ENCODE peak calls at places on chromosomes 16 and 17, in four cellular contexts. T is stomach, M is body of pancreas, A is transverse colon. Q is an unnamed sample.

GRCh38 chr17:7586673-7587419 is 3.0 kb downstream of the SOX15 start:
- DNase-seq in T (peak; percentile 54), M (peak; percentile 46), A (peak; percentile 64), Q (no peak)

GRCh38 chr17:44919411-44919810 is 4.1 kb upstream of the GFAP start:
- DNase-seq in A (no peak), M (no peak), T (no peak), Q (peak; percentile 13)

GRCh38 chr16:2992383-2993081 is 12.3 kb upstream of the PKMYT1 start:
- DNase-seq in A (no peak), T (no peak), M (no peak), Q (no peak)

GRCh38 chr16:51880776-51881175 is 666.2 kb downstream of the TOX3 start:
- DNase-seq in T (no peak), A (no peak), M (no peak), Q (no peak)

GRCh38 chr17:16282522-16282921 is 65.5 kb downstream of the PIGL start:
- DNase-seq in M (no peak), T (no peak), A (no peak), Q (no peak)

GRCh38 chr17:57035971-57036481 is 49.0 kb upstream of the AKAP1 start:
- DNase-seq in A (peak; percentile 80), T (peak; percentile 83), M (peak; percentile 85), Q (no peak)

GRCh38 chr17:61410555-61411089 is 11.0 kb downstream of the TBX2 start:
- DNase-seq in T (peak; percentile 70), M (peak; percentile 52), A (peak; percentile 76), Q (peak; percentile 81)

GRCh38 chr17:69978056-69978646 is 96.9 kb upstream of the KCNJ16 start:
- DNase-seq in A (no peak), M (no peak), T (no peak), Q (no peak)

GRCh38 chr17:15332338-15332737 is 9.1 kb downstream of the TEKT3 start:
- DNase-seq in A (no peak), M (no peak), T (no peak), Q (no peak)

GRCh38 chr17:15157051-15157450 is 108.1 kb downstream of the PMP22 start:
- DNase-seq in M (no peak), A (no peak), T (no peak), Q (no peak)

GRCh38 chr16:66512589-66513404 is 37.1 kb downstream of the TK2 start:
- DNase-seq in M (no peak), T (peak; percentile 21), A (no peak), Q (peak; percentile 67)

GRCh38 chr16:70158261-70158939 is 15.2 kb upstream of the CLEC18C start:
- DNase-seq in A (no peak), M (no peak), T (no peak), Q (no peak)

GRCh38 chr17:67469208-67469980 is 92.3 kb downstream of the PITPNC1 start:
- DNase-seq in A (no peak), M (no peak), T (no peak), Q (no peak)

GRCh38 chr17:72120878-72121163 is at the start of gene SOX9:
- DNase-seq in T (peak; percentile 92), A (peak; percentile 91), M (peak; percentile 96), Q (peak; percentile 85)

GRCh38 chr17:17216776-17217175 is 10.6 kb upstream of the PLD6 start:
- DNase-seq in M (no peak), A (no peak), T (no peak), Q (no peak)

GRCh38 chr16:9898555-9898954 is 283.7 kb downstream of the GRIN2A start:
- DNase-seq in A (no peak), T (no peak), M (no peak), Q (no peak)

GRCh38 chr16:78987676-78988075 is 612.9 kb downstream of the MAF start:
- DNase-seq in T (no peak), M (no peak), A (no peak), Q (no peak)

GRCh38 chr16:55212791-55213190 is 111.2 kb upstream of the IRX6 start:
- DNase-seq in T (no peak), M (no peak), A (no peak), Q (no peak)

GRCh38 chr17:59877965-59878364 is 14.8 kb downstream of the TUBD1 start:
- DNase-seq in A (no peak), M (no peak), T (no peak), Q (no peak)

GRCh38 chr16:71894229-71894920 is 956 bp upstream of the IST1 start:
- DNase-seq in T (peak; percentile 56), M (peak; percentile 54), A (peak; percentile 53), Q (peak; percentile 65)

GRCh38 chr16:8763899-8764298 is 33.5 kb downstream of the TMEM186 start:
- DNase-seq in M (no peak), T (no peak), A (no peak), Q (no peak)

GRCh38 chr17:9020824-9021157 is 519 bp upstream of the NTN1 start:
- DNase-seq in M (no peak), T (no peak), A (no peak), Q (peak; percentile 49)

GRCh38 chr16:57000271-57001025 is 11.1 kb downstream of the NLRC5 start:
- DNase-seq in A (peak; percentile 36), M (peak; percentile 43), T (peak; percentile 43), Q (no peak)

GRCh38 chr17:12985431-12986285 is 32.2 kb downstream of the ELAC2 start:
- DNase-seq in A (no peak), T (no peak), M (no peak), Q (no peak)

GRCh38 chr17:39194089-39194984 is 3.1 kb downstream of the CACNB1 start:
- DNase-seq in A (peak; percentile 31), T (no peak), M (no peak), Q (no peak)

GRCh38 chr16:12178251-12178990 is 201.9 kb downstream of the SNX29 start:
- DNase-seq in M (peak; percentile 27), T (no peak), A (peak; percentile 33), Q (no peak)

GRCh38 chr17:15436399-15437369 is 30.7 kb downstream of the CDRT4 start:
- DNase-seq in T (peak; percentile 44), M (peak; percentile 40), A (peak; percentile 63), Q (peak; percentile 83)

GRCh38 chr17:50589112-50589712 is 28.7 kb downstream of the CACNA1G start:
- DNase-seq in A (no peak), M (no peak), T (peak; percentile 48), Q (no peak)

GRCh38 chr16:12833939-12834338 is 30.3 kb upstream of the CPPED1 start:
- DNase-seq in A (no peak), T (no peak), M (no peak), Q (no peak)

GRCh38 chr17:81535480-81536298 is 7.5 kb downstream of the FSCN2 start:
- DNase-seq in T (no peak), M (no peak), A (no peak), Q (no peak)

GRCh38 chr17:81534157-81535006 is 6.2 kb downstream of the FSCN2 start:
- DNase-seq in A (no peak), T (no peak), M (no peak), Q (no peak)

GRCh38 chr17:81535007-81535328 is 6.8 kb downstream of the FSCN2 start:
- DNase-seq in A (no peak), M (no peak), T (no peak), Q (no peak)

GRCh38 chr17:81532490-81533287 is 4.5 kb downstream of the FSCN2 start:
- DNase-seq in T (no peak), M (no peak), A (no peak), Q (no peak)

DNA sequence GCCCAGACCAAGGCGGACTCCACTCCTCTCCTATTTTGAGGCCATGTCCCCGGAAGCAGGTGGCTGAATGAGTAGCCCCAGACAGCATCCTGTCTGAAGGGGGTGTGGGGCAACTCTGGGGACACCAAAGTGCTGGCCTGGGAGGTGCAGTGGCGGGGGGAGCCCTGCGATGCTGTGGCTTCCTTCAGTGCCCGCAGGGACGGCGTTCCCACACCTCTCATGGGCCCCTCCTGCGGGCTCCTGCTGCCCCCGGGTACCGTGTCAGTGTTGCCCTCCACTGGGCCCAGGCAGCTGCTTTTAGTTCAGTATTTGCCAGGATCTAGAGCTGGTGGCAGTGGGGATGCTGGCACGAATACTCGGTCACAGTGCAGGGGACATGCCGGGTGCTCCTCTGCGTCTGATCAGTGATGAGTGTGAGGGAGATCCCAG is 5.5 kb downstream of the FSCN2 start:
- DNase-seq in T (no peak), A (no peak), M (no peak), Q (no peak)
- TF ChIP-seq POLR2A in T (no peak), A (no peak), M (no peak), Q (no peak)

GRCh38 chr16:50280932-50281331 is 14.6 kb downstream of the ADCY7 start:
- DNase-seq in M (no peak), A (no peak), T (no peak), Q (no peak)

GRCh38 chr16:50276801-50277560 is 10.6 kb downstream of the ADCY7 start:
- DNase-seq in M (no peak), T (no peak), A (no peak), Q (no peak)

GRCh38 chr16:50281391-50282009 is 15.1 kb downstream of the ADCY7 start:
- DNase-seq in T (no peak), M (no peak), A (no peak), Q (peak; percentile 53)

GRCh38 chr16:50278251-50278650 is 11.9 kb downstream of the ADCY7 start:
- DNase-seq in M (no peak), A (no peak), T (no peak), Q (peak; percentile 7)

DNA sequence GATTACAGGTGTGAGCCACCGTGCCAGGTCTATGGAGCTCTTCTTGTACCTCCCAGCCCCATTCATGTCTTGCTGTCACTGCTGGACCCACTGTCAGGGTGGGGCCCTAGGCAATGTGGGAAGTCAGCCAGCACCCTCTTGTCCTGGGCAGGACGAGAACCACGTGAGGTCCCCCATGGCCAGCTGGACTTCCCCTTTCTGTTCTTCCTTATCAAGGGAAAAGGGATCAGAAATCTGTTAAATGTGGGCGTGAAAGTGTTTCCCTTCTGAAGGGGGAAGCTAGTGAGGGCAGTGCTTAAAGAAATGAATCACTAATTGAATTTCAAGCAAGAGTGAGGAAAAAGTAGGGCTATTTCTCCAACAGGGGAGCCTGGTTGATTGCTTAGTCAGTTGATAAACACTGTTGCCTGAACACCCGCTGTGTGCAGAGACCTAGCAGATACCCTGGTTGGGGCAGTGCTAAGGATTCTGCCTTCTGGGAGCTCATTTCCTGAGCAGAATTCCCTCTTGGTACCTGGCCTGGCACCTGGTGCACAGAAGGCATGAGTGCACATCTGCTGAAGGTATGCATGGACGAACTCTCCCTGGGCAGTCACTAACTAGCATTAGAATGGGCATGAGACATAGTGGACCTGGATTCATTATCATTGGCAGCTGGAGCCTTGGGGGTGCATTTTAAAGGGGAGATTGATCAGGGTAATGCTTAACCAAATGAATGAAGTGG is 13.0 kb downstream of the ADCY7 start:
- DNase-seq in T (peak; percentile 45), A (peak; percentile 68), M (no peak), Q (peak; percentile 82)
- H3K27ac ChIP-seq in T (peak overlapping the region; percentile 33), A (peak overlapping the region; percentile 4), M (no peak overlapping the region), Q (no peak overlapping the region)

GRCh38 chr17:10790491-10791401 is 13.2 kb downstream of the TMEM238L start:
- DNase-seq in A (peak; percentile 54), T (peak; percentile 87), M (peak; percentile 84), Q (no peak)
- TF ChIP-seq POLR2A in A (peak; percentile 50), T (no peak), M (peak; percentile 63), Q (no peak)

DNA sequence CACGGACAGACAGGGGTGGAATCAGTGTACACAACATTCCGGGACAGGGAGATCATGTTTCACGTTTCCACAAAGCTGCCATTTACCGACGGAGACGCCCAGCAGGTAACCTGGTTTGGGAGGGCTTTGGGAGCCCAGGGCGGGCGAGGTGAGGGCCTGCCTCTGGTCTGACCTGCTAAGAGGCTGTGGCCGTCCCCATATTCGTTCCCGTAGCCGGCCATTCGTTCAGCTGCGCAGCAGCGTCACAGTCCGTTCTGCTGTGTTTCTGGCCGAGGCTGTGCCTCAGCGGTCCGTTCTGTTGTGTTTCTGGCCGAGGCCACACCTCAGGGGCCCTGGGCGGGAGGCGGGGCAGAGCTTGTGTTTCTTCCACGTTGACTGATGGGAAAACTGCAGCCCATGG is 68.0 kb downstream of the OR1D5 start:
- DNase-seq in M (peak; percentile 25), T (no peak), A (no peak), Q (peak; percentile 37)
- H3K27ac ChIP-seq in M (peak overlapping the region; percentile 80), T (peak overlapping the region; percentile 76), A (no peak overlapping the region), Q (no peak overlapping the region)

Q was measured in right lobe of liver.